ENCODE peak calls at places on chromosomes 1 and 21, in ten cellular contexts. U, Y, I, K, F, V, D, W, A and X are unnamed samples.

GRCh38 chr1:27436204-27437159 is 44.1 kb downstream of the GPR3 start:
- DNase-seq in U (no peak), Y (no peak), I (no peak), K (no peak), F (peak), V (no peak), D (no peak), W (peak), A (no peak), X (no peak)

GRCh38 chr1:47568763-47569162 is 130.9 kb downstream of the FOXD2 start:
- DNase-seq in U (no peak), Y (no peak), I (peak), K (no peak), F (no peak), V (no peak), D (no peak), W (no peak), A (no peak), X (no peak)

GRCh38 chr1:34164510-34165381 is at the start of gene CSMD2:
- DNase-seq in U (peak), Y (no peak), I (peak), K (no peak), F (peak), V (peak), D (no peak), W (no peak), A (no peak), X (no peak)

GRCh38 chr1:54459714-54460113 is 53.5 kb upstream of the SSBP3 start:
- DNase-seq in U (no peak), Y (no peak), I (no peak), K (no peak), F (no peak), V (peak), D (no peak), W (no peak), A (no peak), X (no peak)

GRCh38 chr1:221517961-221518360 is 223.9 kb downstream of the DUSP10 start:
- DNase-seq in U (no peak), Y (no peak), I (no peak), K (no peak), F (no peak), V (no peak), D (no peak), W (no peak), A (no peak), X (no peak)

GRCh38 chr1:211305044-211305443 is 21.6 kb upstream of the TRAF5 start:
- DNase-seq in U (no peak), Y (no peak), I (no peak), K (no peak), F (no peak), V (no peak), D (no peak), W (no peak), A (no peak), X (no peak)

GRCh38 chr1:37666241-37666867 is 26.0 kb upstream of the CDCA8 start:
- DNase-seq in U (no peak), Y (no peak), I (no peak), K (no peak), F (no peak), V (no peak), D (no peak), W (no peak), A (no peak), X (no peak)

GRCh38 chr1:27097484-27097917 is 57.4 kb downstream of the SLC9A1 start:
- DNase-seq in U (peak), Y (peak), I (peak), K (peak), F (peak), V (peak), D (peak), W (peak), A (peak), X (no peak)

GRCh38 chr1:38183094-38183493 is 136.5 kb upstream of the POU3F1 start:
- DNase-seq in U (peak), Y (no peak), I (no peak), K (no peak), F (no peak), V (no peak), D (no peak), W (no peak), A (no peak), X (no peak)

GRCh38 chr1:161159915-161160248 is 582 bp downstream of the USP21 start:
- DNase-seq in U (no peak), Y (no peak), I (peak), K (no peak), F (peak), V (no peak), D (no peak), W (no peak), A (no peak), X (no peak)

GRCh38 chr1:39297534-39297933 is 93.0 kb downstream of the MACF1 start:
- DNase-seq in U (no peak), Y (no peak), I (no peak), K (no peak), F (no peak), V (no peak), D (no peak), W (no peak), A (no peak), X (no peak)

GRCh38 chr1:16352842-16353535 is 709 bp upstream of the FBXO42 start:
- DNase-seq in U (no peak), Y (no peak), I (no peak), K (no peak), F (no peak), V (no peak), D (no peak), W (no peak), A (no peak), X (no peak)

GRCh38 chr1:157032303-157032702 is 13.2 kb downstream of the ARHGEF11 start:
- DNase-seq in U (no peak), Y (no peak), I (no peak), K (no peak), F (no peak), V (no peak), D (no peak), W (no peak), A (no peak), X (no peak)

GRCh38 chr1:159587461-159587951 is at the start of gene APCS:
- DNase-seq in U (no peak), Y (no peak), I (no peak), K (no peak), F (no peak), V (no peak), D (no peak), W (no peak), A (no peak), X (no peak)

GRCh38 chr1:94819945-94820746 is at the start of gene SLC44A3:
- DNase-seq in U (peak), Y (no peak), I (peak), K (peak), F (no peak), V (peak), D (no peak), W (peak), A (no peak), X (no peak)

GRCh38 chr1:38000529-38001453 is 4.5 kb downstream of the FHL3 start:
- DNase-seq in U (peak), Y (no peak), I (no peak), K (no peak), F (peak), V (peak), D (no peak), W (no peak), A (no peak), X (no peak)

GRCh38 chr1:232226197-232226681 is 403.7 kb downstream of the SIPA1L2 start:
- DNase-seq in U (peak), Y (peak), I (no peak), K (no peak), F (peak), V (no peak), D (no peak), W (peak), A (no peak), X (no peak)

GRCh38 chr1:1075148-1075935 is 1.2 kb upstream of the RNF223 start:
- DNase-seq in U (no peak), Y (no peak), I (no peak), K (no peak), F (no peak), V (peak), D (no peak), W (no peak), A (peak), X (no peak)

GRCh38 chr1:209783338-209783737 is 1.0 kb downstream of the C1orf74 start:
- DNase-seq in U (no peak), Y (no peak), I (no peak), K (no peak), F (no peak), V (no peak), D (no peak), W (no peak), A (no peak), X (no peak)

GRCh38 chr1:9529190-9529589 is 10.1 kb upstream of the SLC25A33 start:
- DNase-seq in U (peak), Y (no peak), I (no peak), K (no peak), F (no peak), V (no peak), D (no peak), W (no peak), A (no peak), X (no peak)

GRCh38 chr21:39863111-39863510 is 4.1 kb upstream of the PCP4 start:
- DNase-seq in U (no peak), Y (no peak), I (no peak), K (no peak), F (peak), V (no peak), D (no peak), W (peak), A (no peak), X (no peak)

GRCh38 chr1:191641420-191642215 is 516.6 kb upstream of the RGS18 start:
- DNase-seq in U (no peak), Y (no peak), I (no peak), K (no peak), F (peak), V (no peak), D (no peak), W (peak), A (no peak), X (no peak)

GRCh38 chr1:2178875-2179274 is 15.7 kb downstream of the FAAP20 start:
- DNase-seq in U (no peak), Y (no peak), I (no peak), K (no peak), F (no peak), V (no peak), D (no peak), W (no peak), A (no peak), X (no peak)

GRCh38 chr1:114352797-114353196 is 158.2 kb downstream of the TRIM33 start:
- DNase-seq in U (no peak), Y (no peak), I (no peak), K (no peak), F (no peak), V (no peak), D (no peak), W (no peak), A (no peak), X (no peak)

GRCh38 chr1:25544243-25544764 is 898 bp downstream of the LDLRAP1 start:
- DNase-seq in U (peak), Y (no peak), I (no peak), K (no peak), F (no peak), V (peak), D (no peak), W (no peak), A (no peak), X (no peak)

GRCh38 chr1:54052470-54052933 is 502 bp downstream of the TMEM59 start:
- DNase-seq in U (peak), Y (no peak), I (peak), K (no peak), F (peak), V (no peak), D (no peak), W (peak), A (peak), X (no peak)

GRCh38 chr1:30685796-30686165 is 37.6 kb downstream of the MATN1 start:
- DNase-seq in U (no peak), Y (no peak), I (no peak), K (no peak), F (no peak), V (peak), D (no peak), W (no peak), A (no peak), X (no peak)